ENCODE peak calls at places on chromosomes 11 and 22, in four cellular contexts. N is NCI-H2081; J is tibial nerve; I is stimulated activated naive B cell treated with anti-CD40 and anti-IgM and Interleukin-4, amounts not matched to agents 10 μg/mL and 1 μg/mL and 100 μg/mL, for 72 hours. O is an unnamed sample.

GRCh38 chr11:15673408-15673811 is 558.7 kb downstream of the INSC start:
- DNase-seq in N (no peak), I (no peak), J (no peak), O (no peak)

GRCh38 chr11:10263929-10264328 is 30.1 kb downstream of the SBF2 start:
- DNase-seq in N (no peak), I (no peak), J (no peak), O (no peak)

GRCh38 chr11:106415510-106415909 is 338.0 kb downstream of the AASDHPPT start:
- DNase-seq in I (no peak), N (no peak), J (no peak), O (no peak)

GRCh38 chr22:28917747-28918543 is 34.6 kb downstream of the ZNRF3 start:
- DNase-seq in J (no peak), N (no peak), I (no peak), O (no peak)

GRCh38 chr11:123601136-123601535 is 53.3 kb downstream of the SCN3B start:
- DNase-seq in N (no peak), I (no peak), J (no peak), O (no peak)

GRCh38 chr22:49800408-49801238 is 27.1 kb downstream of the BRD1 start:
- DNase-seq in J (no peak), I (no peak), N (no peak), O (no peak)

GRCh38 chr11:72321381-72321996 is 77.5 kb upstream of the PHOX2A start:
- DNase-seq in J (no peak), I (no peak), N (no peak), O (no peak)

GRCh38 chr11:85076535-85077330 is 550.4 kb downstream of the DLG2 start:
- DNase-seq in I (no peak), N (peak), J (no peak), O (no peak)

GRCh38 chr11:118914178-118914918 is 11.4 kb downstream of the BCL9L start:
- DNase-seq in I (no peak), N (peak), J (no peak), O (peak)

GRCh38 chr11:65538915-65539374 is 14.1 kb downstream of the SCYL1 start:
- DNase-seq in I (no peak), N (no peak), J (no peak), O (no peak)

GRCh38 chr11:125763483-125763882 is 15.1 kb downstream of the PATE2 start:
- DNase-seq in I (no peak), N (no peak), J (no peak), O (no peak)

GRCh38 chr11:95831198-95831883 is 41.0 kb downstream of the CEP57 start:
- DNase-seq in N (no peak), I (no peak), J (no peak), O (no peak)

GRCh38 chr11:83020942-83021779 is 50.5 kb downstream of the RAB30 start:
- DNase-seq in I (no peak), N (no peak), J (no peak), O (no peak)

GRCh38 chr22:17878970-17879369 is 104.7 kb upstream of the BID start:
- DNase-seq in N (no peak), J (no peak), I (no peak), O (no peak)

GRCh38 chr11:42237701-42238235 is 778.3 kb upstream of the LRRC4C start:
- DNase-seq in J (no peak), N (no peak), I (no peak), O (no peak)

GRCh38 chr11:71139516-71140205 is 112.7 kb downstream of the SHANK2 start:
- DNase-seq in N (no peak), J (no peak), I (no peak), O (no peak)

GRCh38 chr11:59766542-59766941 is 11.4 kb downstream of the STX3 start:
- DNase-seq in I (no peak), N (no peak), J (no peak), O (no peak)

GRCh38 chr11:60343094-60343704 is 16.1 kb downstream of the MS4A6E start:
- DNase-seq in J (no peak), N (peak), I (no peak), O (no peak)

GRCh38 chr22:44782286-44782830 is 30.0 kb downstream of the ARHGAP8 start:
- DNase-seq in I (no peak), N (peak), J (no peak), O (no peak)

GRCh38 chr22:19693981-19694670 is 20.2 kb upstream of the SEPTIN5 start:
- DNase-seq in N (no peak), I (no peak), J (no peak), O (no peak)

GRCh38 chr11:129699711-129700304 is 115.8 kb upstream of the TMEM45B start:
- DNase-seq in I (no peak), J (no peak), N (no peak), O (no peak)

GRCh38 chr22:45225732-45226560 is 14.7 kb downstream of the KIAA0930 start:
- DNase-seq in I (no peak), N (no peak), J (peak), O (no peak)

GRCh38 chr11:60169264-60169915 is 13.5 kb downstream of the MS4A6A start:
- DNase-seq in N (no peak), J (no peak), I (no peak), O (no peak)

GRCh38 chr22:33438273-33438672 is 380.1 kb upstream of the SYN3 start:
- DNase-seq in N (no peak), J (no peak), I (no peak), O (no peak)

GRCh38 chr11:72975778-72976520 is 161.7 kb downstream of the ATG16L2 start:
- DNase-seq in I (no peak), J (no peak), N (no peak), O (no peak)

GRCh38 chr22:45515678-45516077 is 13.0 kb downstream of the FBLN1 start:
- DNase-seq in I (no peak), N (no peak), J (peak), O (no peak)

GRCh38 chr11:118435233-118435892 is 929 bp upstream of the KMT2A start:
- DNase-seq in I (peak), J (peak), N (peak), O (peak)

GRCh38 chr11:130413383-130414106 is 14.9 kb downstream of the ADAMTS8 start:
- DNase-seq in J (no peak), I (no peak), N (no peak), O (no peak)

GRCh38 chr22:45686004-45686403 is 14.4 kb downstream of the ATXN10 start:
- DNase-seq in I (no peak), N (no peak), J (no peak), O (no peak)

GRCh38 chr11:416757-417621 is 2.2 kb upstream of the SIGIRR start:
- DNase-seq in I (no peak), N (peak), J (no peak), O (peak)

GRCh38 chr11:124012697-124013096 is at the start of gene OR10G4:
- DNase-seq in J (no peak), I (no peak), N (no peak), O (no peak)